ENCODE peak calls at places on chromosomes 1 and 21, in ten cellular contexts. N is brain microvascular endothelial cell, M is upper lobe of left lung, Z is RWPE1, Q is SK-N-SH, E is heart left ventricle, O is right atrium auricular region, X is PC-9, Y is neural progenitor cell, K is lower lobe of right lung. W is an unnamed sample.
A peak's percentile ranks its signal among the peaks of the same experiment; 100 is the strongest.

GRCh38 chr1:14997646-14998276 is 155.8 kb upstream of the TMEM51 start:
- DNase-seq in E (no peak), O (no peak), N (no peak), X (no peak), Y (no peak), K (no peak), Q (peak; percentile 57), Z (no peak), M (no peak), W (no peak)

GRCh38 chr1:26957306-26957705 is 3.0 kb downstream of the KDF1 start:
- DNase-seq in X (no peak), O (no peak), K (no peak), Y (no peak), N (no peak), E (no peak), Z (no peak), Q (no peak), M (no peak), W (no peak)

GRCh38 chr1:55153031-55153430 is 62.1 kb downstream of the USP24 start:
- DNase-seq in N (no peak), M (no peak), E (no peak), Y (peak; percentile 44), Z (no peak), Q (no peak), K (no peak), X (no peak), O (no peak), W (no peak)

GRCh38 chr21:38531610-38532009 is 33.3 kb upstream of the ERG start:
- DNase-seq in X (no peak), N (peak; percentile 3), O (no peak), Y (no peak), Z (no peak), M (no peak), K (no peak), E (peak; percentile 26), Q (peak; percentile 41), W (no peak)

GRCh38 chr1:2972011-2972878 is 49.0 kb upstream of the ACTRT2 start:
- DNase-seq in X (no peak), M (peak; percentile 18), Z (no peak), K (no peak), Q (no peak), N (no peak), O (no peak), Y (no peak), E (no peak), W (no peak)

GRCh38 chr21:33561373-33561772 is 18.5 kb downstream of the SON start:
- DNase-seq in N (no peak), O (no peak), M (no peak), K (no peak), X (no peak), Y (no peak), Z (no peak), Q (no peak), E (no peak), W (no peak)

GRCh38 chr1:12179111-12179519 is 12.3 kb downstream of the TNFRSF1B start:
- DNase-seq in N (peak; percentile 85), X (no peak), Z (no peak), E (no peak), O (no peak), Y (no peak), K (no peak), M (peak; percentile 76), Q (no peak), W (no peak)

GRCh38 chr1:14726606-14727005 is 128.1 kb downstream of the KAZN start:
- DNase-seq in Y (no peak), M (no peak), E (no peak), O (no peak), X (no peak), Q (no peak), N (no peak), K (no peak), Z (no peak), W (no peak)

GRCh38 chr1:110829955-110830553 is 42.9 kb upstream of the CD53 start:
- DNase-seq in Q (peak; percentile 30), K (no peak), E (no peak), N (no peak), O (no peak), Z (peak; percentile 44), M (no peak), Y (peak; percentile 72), X (peak; percentile 1), W (no peak)

GRCh38 chr1:28190996-28191645 is 14.6 kb upstream of the PTAFR start:
- DNase-seq in O (no peak), K (no peak), Z (no peak), M (no peak), E (no peak), Q (no peak), X (no peak), Y (no peak), N (no peak), W (no peak)

GRCh38 chr1:143660354-143660941 is 311.3 kb downstream of the FAM72C start:
- DNase-seq in E (no peak), O (no peak), Q (no peak), Z (no peak), N (no peak), Y (no peak), X (no peak), K (no peak), M (no peak), W (no peak)

GRCh38 chr1:9362488-9362887 is 69.8 kb downstream of the SPSB1 start:
- DNase-seq in Y (no peak), Z (no peak), E (no peak), M (no peak), K (no peak), X (no peak), Q (no peak), O (no peak), N (no peak), W (no peak)

GRCh38 chr1:150073516-150073915 is 5.9 kb downstream of the VPS45 start:
- DNase-seq in X (no peak), Y (no peak), N (no peak), Z (no peak), K (no peak), Q (no peak), M (no peak), O (no peak), E (no peak), W (no peak)

GRCh38 chr1:48757363-48757762 is 19.3 kb downstream of the BEND5 start:
- DNase-seq in Y (no peak), N (no peak), E (no peak), M (no peak), X (no peak), K (no peak), Z (no peak), Q (no peak), O (no peak), W (no peak)

GRCh38 chr1:203322480-203323179 is 17.3 kb downstream of the BTG2 start:
- DNase-seq in Q (no peak), M (peak; percentile 78), E (peak; percentile 46), K (no peak), O (peak; percentile 93), X (no peak), Z (no peak), N (no peak), Y (no peak), W (no peak)

GRCh38 chr1:12087797-12088314 is 24.8 kb downstream of the TNFRSF8 start:
- DNase-seq in Y (no peak), Z (no peak), Q (no peak), O (no peak), E (no peak), X (no peak), K (peak; percentile 20), N (no peak), M (no peak), W (no peak)

DNA sequence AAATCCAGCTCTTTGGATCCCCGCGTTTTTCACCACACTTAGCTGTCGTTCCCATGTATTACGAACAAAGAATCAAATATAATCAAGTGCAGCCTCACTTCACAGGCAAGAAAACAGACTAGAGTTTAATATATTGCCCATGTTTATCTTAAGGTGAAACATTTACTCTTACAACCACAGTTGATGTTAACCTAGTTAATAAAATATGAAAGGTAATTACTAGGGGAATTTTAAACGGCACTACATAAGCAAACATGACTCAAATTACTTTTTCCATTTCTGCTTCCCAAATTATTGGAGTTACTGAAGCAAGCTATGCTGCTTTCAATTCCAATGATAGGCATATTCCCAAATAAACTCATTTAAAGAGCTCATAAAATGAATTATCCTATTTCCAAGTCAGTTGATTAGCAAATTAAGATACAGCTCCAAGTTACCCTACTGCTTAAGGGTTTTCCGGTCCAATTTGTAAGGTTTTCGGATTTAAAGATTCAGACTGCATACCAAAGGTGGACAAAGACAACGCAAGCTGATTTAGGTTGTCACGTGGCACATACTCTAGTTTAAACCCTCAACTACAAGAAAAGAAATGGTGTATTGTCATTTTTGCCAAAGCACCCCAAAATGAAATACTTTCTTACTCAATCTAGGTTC is 5.9 kb downstream of the COX20 start:
- DNase-seq in O (no peak), M (no peak), X (no peak), Y (no peak), N (no peak), Q (no peak), E (no peak), K (no peak), Z (no peak), W (no peak)
- H3K27ac ChIP-seq in O (no peak overlapping the region), M (no peak overlapping the region), X (peak overlapping the region; percentile 10), Y (peak overlapping the region; percentile 82), N (no peak overlapping the region), Q (peak overlapping the region; percentile 5), E (no peak overlapping the region), K (no peak overlapping the region), Z (no peak overlapping the region), W (peak overlapping the region; percentile 53)

DNA sequence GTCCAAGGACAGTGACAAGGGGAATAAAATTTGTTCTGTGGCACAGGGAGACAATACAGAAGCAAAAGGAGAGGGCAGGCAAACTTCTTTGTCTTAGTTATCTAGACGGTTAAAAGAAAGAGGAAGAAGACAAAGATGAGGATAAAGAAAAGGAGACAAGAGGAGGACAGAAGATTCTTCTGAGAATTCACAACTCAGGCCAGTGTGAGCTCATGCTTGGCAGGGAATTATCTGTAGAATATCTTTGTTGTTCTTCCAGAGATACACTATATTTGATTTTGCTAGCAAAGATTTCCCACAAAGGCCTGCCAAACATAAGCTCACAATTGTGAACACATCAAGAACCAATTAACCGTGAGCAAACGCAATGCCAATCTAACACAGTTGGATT is 21.4 kb downstream of the SLC16A1 start:
- DNase-seq in O (no peak), Z (no peak), K (no peak), Y (peak; percentile 15), X (no peak), E (no peak), M (no peak), Q (no peak), N (peak; percentile 39), W (no peak)
- H3K27ac ChIP-seq in O (no peak overlapping the region), Z (no peak overlapping the region), K (no peak overlapping the region), Y (peak overlapping the region; percentile 4), X (peak overlapping the region; percentile 93), E (no peak overlapping the region), M (no peak overlapping the region), Q (peak overlapping the region; percentile 93), N (peak overlapping the region; percentile 79), W (peak overlapping the region; percentile 96)

GRCh38 chr1:92030701-92031107 is 919 bp downstream of the EPHX4 start:
- DNase-seq in X (peak; percentile 44), N (no peak), Z (peak; percentile 34), E (no peak), O (no peak), Q (no peak), Y (peak; percentile 9), M (no peak), K (no peak), W (peak; percentile 41)
- H3K27ac ChIP-seq in X (peak overlapping the region; percentile 66), N (no peak overlapping the region), Z (no peak overlapping the region), E (no peak overlapping the region), O (no peak overlapping the region), Q (no peak overlapping the region), Y (no peak overlapping the region), M (no peak overlapping the region), K (no peak overlapping the region), W (peak overlapping the region; percentile 34)

GRCh38 chr1:221816899-221817298 is 75.0 kb upstream of the DUSP10 start:
- DNase-seq in X (no peak), O (no peak), Q (no peak), Z (peak; percentile 51), E (no peak), M (no peak), K (no peak), N (peak; percentile 87), Y (no peak), W (peak; percentile 94)
- H3K27ac ChIP-seq in X (peak overlapping the region; percentile 52), O (no peak overlapping the region), Q (peak overlapping the region; percentile 40), Z (no peak overlapping the region), E (no peak overlapping the region), M (no peak overlapping the region), K (no peak overlapping the region), N (peak overlapping the region; percentile 25), Y (no peak overlapping the region), W (peak overlapping the region; percentile 74)